ENCODE peak calls at places on chromosome 14, in four cellular contexts. One of them, this sample, is unnamed.
A peak's percentile ranks its signal among the peaks of the same experiment; 100 is the strongest.

GRCh38 chr14:52693532-52693931 is 1.8 kb downstream of the ERO1A start:
- DNase-seq in NCI-H69: no peak
- DNase-seq in astrocyte of the spinal cord: no peak
- DNase-seq in tibial artery: no peak
- DNase-seq in this sample: no peak

GRCh38 chr14:64502476-64503183 is 1.0 kb downstream of the ZBTB25 start:
- DNase-seq in NCI-H69: peak; percentile 78
- DNase-seq in astrocyte of the spinal cord: no peak
- DNase-seq in tibial artery: no peak
- DNase-seq in this sample: no peak

GRCh38 chr14:100165376-100165775 is 5.9 kb upstream of the DEGS2 start:
- DNase-seq in NCI-H69: peak; percentile 56
- DNase-seq in astrocyte of the spinal cord: no peak
- DNase-seq in tibial artery: no peak
- DNase-seq in this sample: no peak

GRCh38 chr14:76752744-76753143 is 8.5 kb upstream of the VASH1 start:
- DNase-seq in NCI-H69: no peak
- DNase-seq in astrocyte of the spinal cord: no peak
- DNase-seq in tibial artery: no peak
- DNase-seq in this sample: no peak

GRCh38 chr14:56494167-56494566 is 85.4 kb upstream of the TMEM260 start:
- DNase-seq in NCI-H69: peak; percentile 36
- DNase-seq in astrocyte of the spinal cord: no peak
- DNase-seq in tibial artery: no peak
- DNase-seq in this sample: no peak

GRCh38 chr14:59277659-59278058 is 89.2 kb downstream of the DAAM1 start:
- DNase-seq in NCI-H69: peak; percentile 63
- DNase-seq in astrocyte of the spinal cord: peak; percentile 51
- DNase-seq in tibial artery: no peak
- DNase-seq in this sample: no peak

GRCh38 chr14:103530390-103530789 is 1.4 kb downstream of the TRMT61A start:
- DNase-seq in NCI-H69: no peak
- DNase-seq in astrocyte of the spinal cord: no peak
- DNase-seq in tibial artery: no peak
- DNase-seq in this sample: no peak

GRCh38 chr14:68297011-68297410 is 477.4 kb downstream of the RAD51B start:
- DNase-seq in NCI-H69: no peak
- DNase-seq in astrocyte of the spinal cord: no peak
- DNase-seq in tibial artery: no peak
- DNase-seq in this sample: no peak

GRCh38 chr14:32417956-32418552 is 89.0 kb downstream of the AKAP6 start:
- DNase-seq in NCI-H69: peak; percentile 70
- DNase-seq in astrocyte of the spinal cord: peak; percentile 57
- DNase-seq in tibial artery: peak; percentile 22
- DNase-seq in this sample: no peak

GRCh38 chr14:36773558-36773957 is 111.9 kb downstream of the PAX9 start:
- DNase-seq in NCI-H69: peak; percentile 28
- DNase-seq in astrocyte of the spinal cord: peak; percentile 12
- DNase-seq in tibial artery: no peak
- DNase-seq in this sample: no peak

GRCh38 chr14:97218336-97218712 is 421.1 kb downstream of the VRK1 start:
- DNase-seq in NCI-H69: no peak
- DNase-seq in astrocyte of the spinal cord: no peak
- DNase-seq in tibial artery: no peak
- DNase-seq in this sample: peak; percentile 1

GRCh38 chr14:77128414-77128891 is 13.1 kb downstream of the ZDHHC22 start:
- DNase-seq in NCI-H69: peak; percentile 35
- DNase-seq in astrocyte of the spinal cord: no peak
- DNase-seq in tibial artery: no peak
- DNase-seq in this sample: no peak